ENCODE peak calls at places on chromosomes 13 and 19, in five cellular contexts. V is HepG2, J is H1, F is K562, X is GM12878. C is an unnamed sample.

GRCh38 chr19:30330266-30330665 is 41.9 kb upstream of the ZNF536 start:
- DNase-seq in J (no peak), X (no peak), V (no peak), F (no peak), C (no peak)

GRCh38 chr13:49667773-49668172 is 23.5 kb downstream of the EBPL start:
- DNase-seq in J (no peak), F (no peak), V (no peak), X (no peak), C (no peak)

GRCh38 chr19:46371371-46371901 is 24.5 kb downstream of the PPP5C start:
- DNase-seq in V (no peak), F (no peak), J (no peak), X (no peak), C (no peak)

GRCh38 chr13:114053026-114053425 is 79.2 kb upstream of the C13orf46 start:
- DNase-seq in V (no peak), F (no peak), J (no peak), X (no peak), C (no peak)

GRCh38 chr19:1027953-1028902 is 1.8 kb downstream of the CNN2 start:
- DNase-seq in X (no peak), J (peak), V (peak), F (peak), C (peak)

GRCh38 chr19:55165952-55166529 is 372 bp downstream of the DNAAF3 start:
- DNase-seq in X (no peak), J (peak), F (peak), V (peak), C (peak)

GRCh38 chr19:29712744-29713516 is 2.1 kb downstream of the C19orf12 start:
- DNase-seq in J (no peak), F (no peak), X (no peak), V (no peak), C (no peak)

GRCh38 chr19:10812902-10813404 is 23.1 kb downstream of the TMED1 start:
- DNase-seq in F (peak), J (no peak), V (no peak), X (no peak), C (no peak)

GRCh38 chr13:64871742-64872141 is 2358.4 kb downstream of the PCDH9 start:
- DNase-seq in J (no peak), F (no peak), V (peak), X (no peak), C (no peak)

GRCh38 chr19:38216785-38217746 is 7.0 kb downstream of the DPF1 start:
- DNase-seq in F (peak), V (no peak), X (no peak), J (no peak), C (no peak)

GRCh38 chr13:30766957-30767603 is 31.7 kb downstream of the ALOX5AP start:
- DNase-seq in V (no peak), J (no peak), F (no peak), X (peak), C (no peak)

GRCh38 chr19:19606021-19606420 is 12.5 kb downstream of the PBX4 start:
- DNase-seq in F (peak), X (no peak), J (no peak), V (no peak), C (peak)

GRCh38 chr19:45451181-45451849 is 16.5 kb upstream of the FOSB start:
- DNase-seq in X (no peak), J (no peak), V (no peak), F (no peak), C (no peak)

GRCh38 chr19:50361290-50362029 is 4.0 kb downstream of the NAPSA start:
- DNase-seq in J (no peak), F (peak), X (no peak), V (no peak), C (peak)

GRCh38 chr19:14369399-14370168 is 11.7 kb upstream of the ADGRE5 start:
- DNase-seq in X (no peak), V (no peak), J (no peak), F (peak), C (no peak)

GRCh38 chr19:4916292-4917082 is 7.2 kb downstream of the UHRF1 start:
- DNase-seq in V (no peak), F (no peak), X (no peak), J (no peak), C (no peak)

GRCh38 chr13:44125943-44126469 is 246.3 kb downstream of the LACC1 start:
- DNase-seq in X (no peak), J (no peak), V (no peak), F (no peak), C (no peak)

GRCh38 chr19:23999821-24000610 is 85.3 kb downstream of the ZNF726 start:
- DNase-seq in J (no peak), V (no peak), X (no peak), F (no peak), C (no peak)

GRCh38 chr19:51002542-51003311 is 1.3 kb upstream of the KLK8 start:
- DNase-seq in J (peak), V (no peak), X (no peak), F (peak), C (peak)

GRCh38 chr19:1466461-1467227 is 12.4 kb downstream of the C19orf25 start:
- DNase-seq in X (no peak), F (no peak), V (no peak), J (peak), C (no peak)

GRCh38 chr19:5480427-5480836 is 25.2 kb downstream of the ZNRF4 start:
- DNase-seq in X (no peak), V (peak), F (peak), J (peak), C (peak)

GRCh38 chr19:32131037-32131436 is 214.4 kb upstream of the ZNF507 start:
- DNase-seq in J (no peak), V (no peak), F (no peak), X (no peak), C (no peak)

GRCh38 chr19:18029617-18030338 is 21.8 kb downstream of the ARRDC2 start:
- DNase-seq in J (no peak), X (no peak), F (no peak), V (peak), C (peak)

GRCh38 chr19:18006895-18007604 is 920 bp upstream of the ARRDC2 start:
- DNase-seq in V (peak), F (peak), J (peak), X (no peak), C (no peak)

GRCh38 chr13:66887088-66887487 is 343.0 kb downstream of the PCDH9 start:
- DNase-seq in F (no peak), V (no peak), X (peak), J (no peak), C (no peak)

GRCh38 chr13:74067818-74068217 is 66.4 kb downstream of the KLF12 start:
- DNase-seq in X (no peak), J (no peak), F (no peak), V (no peak), C (no peak)

GRCh38 chr13:38686635-38687245 is at the start of gene FREM2:
- DNase-seq in J (peak), V (no peak), X (no peak), F (no peak), C (no peak)

GRCh38 chr13:112636401-112636975 is 48.5 kb upstream of the TUBGCP3 start:
- DNase-seq in V (no peak), F (no peak), J (no peak), X (no peak), C (no peak)

GRCh38 chr19:13953021-13953531 is 767 bp downstream of the DCAF15 start:
- DNase-seq in X (no peak), F (peak), V (no peak), J (no peak), C (no peak)

GRCh38 chr13:97499181-97499580 is 65.2 kb downstream of the RAP2A start:
- DNase-seq in V (no peak), J (no peak), X (no peak), F (no peak), C (no peak)

GRCh38 chr19:12828494-12828893 is 5.9 kb downstream of the RTBDN start:
- DNase-seq in J (peak), V (peak), F (peak), X (no peak), C (no peak)

GRCh38 chr13:98544105-98544710 is 32.7 kb downstream of the STK24 start:
- DNase-seq in F (no peak), X (no peak), V (no peak), J (no peak), C (no peak)

GRCh38 chr19:54464044-54464623 is 556 bp upstream of the LENG9 start:
- DNase-seq in J (peak), X (peak), F (peak), V (peak), C (peak)

GRCh38 chr13:66657165-66657895 is 572.8 kb downstream of the PCDH9 start:
- DNase-seq in X (no peak), V (peak), F (no peak), J (no peak), C (peak)

GRCh38 chr19:41351339-41352245 is 2.1 kb downstream of the TGFB1 start:
- DNase-seq in F (peak), X (no peak), J (peak), V (no peak), C (no peak)

GRCh38 chr19:42420055-42420544 is 7.1 kb downstream of the LIPE start:
- DNase-seq in V (peak), J (peak), F (peak), X (no peak), C (peak)

GRCh38 chr19:8446055-8446709 is 1.4 kb downstream of the HNRNPM start:
- DNase-seq in X (no peak), V (no peak), F (no peak), J (no peak), C (no peak)
- H3K9ac ChIP-seq in X (peak), V (peak), F (peak), J (peak), C (peak)

GRCh38 chr13:52711277-52711676 is 28.3 kb downstream of the CNMD start:
- DNase-seq in F (no peak), V (no peak), J (no peak), X (no peak), C (no peak)
- TF ChIP-seq ATF3 in F (no peak), V (no peak), J (no peak), X (no peak), C (no peak)

GRCh38 chr19:53103141-53103902 is at the start of gene ZNF160:
- DNase-seq in X (peak), V (peak), J (peak), F (peak), C (peak)
- H3K9ac ChIP-seq in X (peak), V (peak), J (peak), F (peak), C (peak)

GRCh38 chr13:111532111-111532510 is 211.7 kb downstream of the TEX29 start:
- DNase-seq in F (no peak), V (no peak), J (no peak), X (no peak), C (no peak)

GRCh38 chr13:111533900-111534645 is 213.6 kb downstream of the TEX29 start:
- DNase-seq in F (no peak), X (no peak), J (no peak), V (no peak), C (no peak)

GRCh38 chr13:111528513-111528912 is 208.1 kb downstream of the TEX29 start:
- DNase-seq in J (no peak), V (no peak), F (no peak), X (no peak), C (no peak)

GRCh38 chr13:111530137-111530536 is 209.7 kb downstream of the TEX29 start:
- DNase-seq in F (no peak), J (no peak), V (no peak), X (no peak), C (no peak)

DNA sequence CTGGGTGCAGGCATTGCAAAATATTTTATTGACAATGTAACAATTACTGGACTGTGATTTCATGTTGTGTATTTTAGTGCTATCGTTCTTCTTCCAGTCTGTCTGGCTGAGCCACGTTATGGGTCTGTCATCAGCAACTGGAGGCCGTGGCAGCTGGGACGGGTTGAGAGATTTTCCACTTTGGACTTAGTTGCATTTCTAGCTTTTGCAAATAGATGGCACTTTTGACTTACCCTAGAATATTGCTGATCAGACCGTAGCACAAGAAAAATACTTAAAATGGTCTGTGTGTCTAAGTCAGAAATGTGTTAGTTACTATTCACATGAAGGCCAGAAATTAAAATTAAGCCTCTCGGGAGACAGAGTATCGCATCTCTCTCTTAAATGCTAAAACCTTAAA is 211.1 kb downstream of the TEX29 start:
- DNase-seq in V (no peak), F (peak), J (no peak), X (no peak), C (peak)
- TF ChIP-seq ATF3 in V (no peak), F (no peak), J (no peak), X (no peak), C (no peak)

GRCh38 chr19:48720251-48720612 is 707 bp upstream of the MAMSTR start:
- DNase-seq in X (no peak), J (no peak), V (no peak), F (no peak), C (no peak)

GRCh38 chr19:48717059-48717395 is 2.5 kb downstream of the MAMSTR start:
- DNase-seq in J (no peak), F (no peak), X (no peak), V (no peak), C (no peak)

GRCh38 chr19:48720613-48721296 is 1.2 kb upstream of the MAMSTR start:
- DNase-seq in J (peak), F (peak), X (peak), V (peak), C (peak)

GRCh38 chr19:48719263-48720171 is at the start of gene MAMSTR:
- DNase-seq in J (peak), V (no peak), X (no peak), F (no peak), C (no peak)

GRCh38 chr19:48718711-48719231 is 754 bp downstream of the MAMSTR start:
- DNase-seq in X (no peak), F (no peak), V (peak), J (no peak), C (no peak)
- H3K9ac ChIP-seq in X (no peak), F (no peak), V (peak), J (no peak), C (no peak)